ENCODE peak calls at places on chromosomes 1 and 21, in four cellular contexts. S is RWPE1, H is K562, V is GM13977. M is an unnamed sample.

GRCh38 chr1:13935336-13935735 is 235.3 kb downstream of the PRDM2 start:
- DNase-seq in H (peak; percentile 14), V (no peak), S (no peak), M (no peak)

GRCh38 chr1:67713071-67713806 is 28.2 kb downstream of the GADD45A start:
- DNase-seq in H (peak; percentile 81), V (no peak), S (peak; percentile 85), M (no peak)

GRCh38 chr1:44361478-44361877 is 6.4 kb upstream of the ERI3 start:
- DNase-seq in S (no peak), H (peak; percentile 44), V (no peak), M (no peak)

GRCh38 chr1:163205513-163205912 is 2.8 kb upstream of the RGS5 start:
- DNase-seq in V (no peak), S (no peak), H (no peak), M (no peak)

GRCh38 chr21:14591882-14592281 is 45.8 kb upstream of the SAMSN1 start:
- DNase-seq in H (peak; percentile 36), V (no peak), S (no peak), M (no peak)

GRCh38 chr1:235998812-235999211 is 66.1 kb downstream of the NID1 start:
- DNase-seq in H (no peak), S (no peak), V (peak; percentile 38), M (peak; percentile 34)

GRCh38 chr1:8342325-8342724 is 24.4 kb downstream of the SLC45A1 start:
- DNase-seq in H (no peak), S (no peak), V (no peak), M (no peak)

GRCh38 chr1:150609726-150610125 is 19.7 kb downstream of the ENSA start:
- DNase-seq in H (no peak), V (no peak), S (no peak), M (no peak)

GRCh38 chr1:40339420-40340323 is 22.6 kb upstream of the COL9A2 start:
- DNase-seq in V (no peak), H (peak; percentile 75), S (no peak), M (no peak)

GRCh38 chr21:43939443-43940328 is 72.4 kb upstream of the TRAPPC10 start:
- DNase-seq in S (no peak), V (no peak), H (no peak), M (no peak)

GRCh38 chr1:232364654-232365382 is 265.1 kb downstream of the SIPA1L2 start:
- DNase-seq in H (no peak), S (no peak), V (no peak), M (no peak)

GRCh38 chr1:183209533-183210158 is 23.6 kb downstream of the LAMC2 start:
- DNase-seq in S (peak; percentile 92), V (peak; percentile 62), H (no peak), M (peak; percentile 46)

GRCh38 chr1:3417082-3417728 is 37.3 kb upstream of the ARHGEF16 start:
- DNase-seq in H (no peak), S (no peak), V (no peak), M (no peak)

GRCh38 chr1:147539122-147539575 is 2.2 kb upstream of the BCL9 start:
- DNase-seq in H (peak; percentile 40), V (no peak), S (peak; percentile 84), M (no peak)

GRCh38 chr1:115477071-115477470 is 139.0 kb upstream of the NGF start:
- DNase-seq in S (no peak), H (no peak), V (no peak), M (no peak)

GRCh38 chr1:161953256-161953920 is 70.3 kb downstream of the OLFML2B start:
- DNase-seq in S (no peak), V (no peak), H (peak; percentile 58), M (no peak)

GRCh38 chr1:203127672-203128611 is at the start of gene ADORA1:
- DNase-seq in S (peak; percentile 71), V (no peak), H (no peak), M (no peak)

GRCh38 chr1:196209983-196210382 is 398.3 kb downstream of the KCNT2 start:
- DNase-seq in H (no peak), S (no peak), V (no peak), M (no peak)

GRCh38 chr1:1604374-1605033 is 4.6 kb upstream of the FNDC10 start:
- DNase-seq in H (no peak), S (no peak), V (no peak), M (no peak)

GRCh38 chr1:8765253-8765652 is 52.2 kb downstream of the RERE start:
- DNase-seq in S (no peak), V (no peak), H (no peak), M (no peak)

GRCh38 chr1:25437672-25438071 is 7.0 kb downstream of the MACO1 start:
- DNase-seq in V (no peak), S (no peak), H (no peak), M (no peak)

GRCh38 chr1:227388771-227389170 is 70.5 kb upstream of the CDC42BPA start:
- DNase-seq in H (no peak), S (peak; percentile 45), V (no peak), M (no peak)

GRCh38 chr1:7953850-7954609 is 7.5 kb upstream of the PARK7 start:
- DNase-seq in H (peak; percentile 98), S (peak; percentile 81), V (peak; percentile 94), M (peak; percentile 96)

GRCh38 chr1:163347106-163347505 is 25.4 kb downstream of the NUF2 start:
- DNase-seq in S (no peak), V (no peak), H (no peak), M (no peak)

GRCh38 chr1:214439352-214440119 is 111.9 kb downstream of the PTPN14 start:
- DNase-seq in V (peak; percentile 59), S (peak; percentile 92), H (peak; percentile 9), M (peak; percentile 42)

GRCh38 chr1:33267468-33268205 is 11.3 kb downstream of the ZNF362 start:
- DNase-seq in H (no peak), V (no peak), S (no peak), M (no peak)

GRCh38 chr1:230054092-230054749 is 12.8 kb upstream of the GALNT2 start:
- DNase-seq in V (no peak), S (no peak), H (no peak), M (no peak)

GRCh38 chr21:40245021-40245420 is 377.8 kb downstream of the PCP4 start:
- DNase-seq in H (no peak), V (no peak), S (no peak), M (no peak)

GRCh38 chr1:88647749-88648415 is 36.2 kb upstream of the PKN2 start:
- DNase-seq in V (no peak), S (no peak), H (no peak), M (no peak)

GRCh38 chr1:15192916-15193550 is 39.5 kb downstream of the TMEM51 start:
- DNase-seq in H (no peak), V (no peak), S (no peak), M (no peak)

GRCh38 chr1:8986814-8987190 is 39.4 kb downstream of the SLC2A7 start:
- DNase-seq in H (no peak), V (no peak), S (no peak), M (no peak)

GRCh38 chr1:49358036-49358435 is 581.3 kb upstream of the BEND5 start:
- DNase-seq in V (no peak), S (no peak), H (no peak), M (no peak)

GRCh38 chr1:23960291-23960718 is 677 bp downstream of the PNRC2 start:
- DNase-seq in V (peak; percentile 5), H (no peak), S (no peak), M (no peak)

GRCh38 chr1:172483448-172483847 is 39.6 kb upstream of the PIGC start:
- DNase-seq in H (no peak), V (no peak), S (no peak), M (no peak)

GRCh38 chr1:6831368-6831767 is 46.1 kb downstream of the CAMTA1 start:
- DNase-seq in S (no peak), V (no peak), H (no peak), M (no peak)

GRCh38 chr1:11955221-11955620 is 20.7 kb downstream of the PLOD1 start:
- DNase-seq in S (no peak), V (no peak), H (peak; percentile 63), M (no peak)

GRCh38 chr1:110634455-110635281 is 28.5 kb upstream of the KCNA2 start:
- DNase-seq in V (peak; percentile 71), H (no peak), S (peak; percentile 31), M (peak; percentile 76)

GRCh38 chr1:171841931-171842723 is 829 bp downstream of the DNM3 start:
- DNase-seq in V (peak; percentile 35), H (no peak), S (peak; percentile 13), M (peak; percentile 41)

DNA sequence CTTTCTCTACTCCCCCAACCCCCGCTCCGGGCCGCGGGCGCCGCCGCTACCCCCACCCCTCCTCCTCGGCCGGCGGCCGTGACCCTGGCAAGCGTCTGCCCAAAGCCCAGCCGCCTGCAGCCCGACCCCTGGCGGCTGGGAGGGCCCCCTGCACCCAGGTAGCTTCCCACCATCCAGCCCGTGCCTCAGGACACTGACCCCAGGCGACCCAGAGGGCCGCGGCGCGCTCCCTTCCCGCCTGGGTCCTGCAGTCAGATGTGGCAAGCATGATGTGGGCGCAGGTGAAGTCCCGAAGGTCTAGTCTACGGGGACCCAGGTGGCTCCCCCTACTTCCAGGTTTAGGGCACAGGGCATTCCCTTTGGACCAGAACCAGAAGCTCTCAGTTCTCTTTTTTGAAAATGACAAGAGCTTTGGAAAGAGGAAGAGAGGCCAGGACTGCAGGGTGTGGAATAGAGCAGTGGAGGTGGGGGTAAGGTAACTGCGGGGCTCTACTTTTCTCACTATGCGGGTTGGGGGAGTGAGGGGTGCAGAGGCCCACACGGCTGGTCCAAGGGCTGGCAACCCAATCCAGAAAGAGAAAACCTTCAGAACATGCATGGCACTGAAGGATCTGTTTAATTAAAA is at the start of gene DENND4B:
- DNase-seq in S (peak; percentile 95), V (peak; percentile 96), H (peak; percentile 92), M (peak; percentile 95)
- TF ChIP-seq CTCF in S (peak; percentile 96), V (peak; percentile 96), H (peak; percentile 94), M (peak; percentile 85)

GRCh38 chr1:156148236-156148635 is 5.1 kb upstream of the SEMA4A start:
- DNase-seq in H (no peak), V (no peak), S (no peak), M (no peak)
- TF ChIP-seq CTCF in H (no peak), V (no peak), S (no peak), M (no peak)

GRCh38 chr21:31781737-31782136 is 49.8 kb upstream of the SCAF4 start:
- DNase-seq in H (peak; percentile 43), S (no peak), V (no peak), M (no peak)

GRCh38 chr21:31780944-31781343 is 49.0 kb upstream of the SCAF4 start:
- DNase-seq in H (no peak), V (no peak), S (peak; percentile 60), M (no peak)

GRCh38 chr21:31788581-31788980 is 56.7 kb upstream of the SCAF4 start:
- DNase-seq in S (no peak), H (no peak), V (no peak), M (no peak)

GRCh38 chr21:31786164-31786920 is 54.4 kb upstream of the SCAF4 start:
- DNase-seq in H (no peak), S (no peak), V (no peak), M (no peak)
- TF ChIP-seq CTCF in H (no peak), S (no peak), V (no peak), M (no peak)

GRCh38 chr1:50425376-50426107 is 2.3 kb upstream of the DMRTA2 start:
- DNase-seq in H (no peak), S (peak; percentile 38), V (peak; percentile 52), M (peak; percentile 40)
- TF ChIP-seq CTCF in H (no peak), S (no peak), V (no peak), M (no peak)